ENCODE peak calls at places on chromosomes 3 and 15, in five cellular contexts. One of them, this sample, is unnamed. For H3K27me3, the result is how much of the 10 kb centered on the place peaks cover.

GRCh38 chr15:57084178-57084577 is 165.7 kb downstream of the TCF12 start:
- DNase-seq in SK-N-SH: no peak
- DNase-seq in kidney epithelial cell: no peak
- DNase-seq in upper lobe of right lung: no peak
- DNase-seq in brain microvascular endothelial cell: no peak
- DNase-seq in this sample: no peak

GRCh38 chr3:188553569-188553968 is 399.6 kb downstream of the LPP start:
- DNase-seq in brain microvascular endothelial cell: no peak
- DNase-seq in SK-N-SH: no peak
- DNase-seq in upper lobe of right lung: no peak
- DNase-seq in kidney epithelial cell: no peak
- DNase-seq in this sample: no peak

GRCh38 chr3:108124337-108125150 is 33.7 kb upstream of the CD47 start:
- DNase-seq in brain microvascular endothelial cell: no peak
- DNase-seq in SK-N-SH: no peak
- DNase-seq in kidney epithelial cell: no peak
- DNase-seq in upper lobe of right lung: no peak
- DNase-seq in this sample: no peak

GRCh38 chr3:134291300-134292254 is 40.9 kb upstream of the RYK start:
- DNase-seq in SK-N-SH: no peak
- DNase-seq in upper lobe of right lung: peak
- DNase-seq in brain microvascular endothelial cell: peak
- DNase-seq in kidney epithelial cell: no peak
- DNase-seq in this sample: no peak

GRCh38 chr3:10474847-10475246 is 30.5 kb downstream of the ATP2B2 start:
- DNase-seq in brain microvascular endothelial cell: no peak
- DNase-seq in SK-N-SH: no peak
- DNase-seq in kidney epithelial cell: no peak
- DNase-seq in upper lobe of right lung: no peak
- DNase-seq in this sample: no peak

GRCh38 chr3:171001957-171002694 is 24.4 kb downstream of the SLC2A2 start:
- DNase-seq in upper lobe of right lung: no peak
- DNase-seq in kidney epithelial cell: peak
- DNase-seq in brain microvascular endothelial cell: peak
- DNase-seq in SK-N-SH: no peak
- DNase-seq in this sample: no peak

GRCh38 chr3:161475905-161476304 is 20.7 kb upstream of the OTOL1 start:
- DNase-seq in upper lobe of right lung: no peak
- DNase-seq in SK-N-SH: peak
- DNase-seq in brain microvascular endothelial cell: peak
- DNase-seq in kidney epithelial cell: no peak
- DNase-seq in this sample: no peak

GRCh38 chr3:56720836-56721235 is 37.8 kb upstream of the TASOR start:
- DNase-seq in SK-N-SH: no peak
- DNase-seq in kidney epithelial cell: no peak
- DNase-seq in brain microvascular endothelial cell: no peak
- DNase-seq in upper lobe of right lung: no peak
- DNase-seq in this sample: no peak

GRCh38 chr3:40137586-40138295 is 171.8 kb upstream of the EIF1B start:
- DNase-seq in kidney epithelial cell: no peak
- DNase-seq in upper lobe of right lung: no peak
- DNase-seq in SK-N-SH: no peak
- DNase-seq in brain microvascular endothelial cell: no peak
- DNase-seq in this sample: no peak

GRCh38 chr3:151091685-151092352 is 6.4 kb downstream of the MED12L start:
- DNase-seq in brain microvascular endothelial cell: no peak
- DNase-seq in upper lobe of right lung: no peak
- DNase-seq in kidney epithelial cell: no peak
- DNase-seq in SK-N-SH: no peak
- DNase-seq in this sample: no peak

GRCh38 chr3:80000022-80000421 is 232.2 kb upstream of the ROBO1 start:
- DNase-seq in brain microvascular endothelial cell: no peak
- DNase-seq in kidney epithelial cell: no peak
- DNase-seq in upper lobe of right lung: no peak
- DNase-seq in SK-N-SH: no peak
- DNase-seq in this sample: no peak

GRCh38 chr3:30227571-30228301 is 378.7 kb upstream of the TGFBR2 start:
- DNase-seq in brain microvascular endothelial cell: peak
- DNase-seq in kidney epithelial cell: no peak
- DNase-seq in SK-N-SH: no peak
- DNase-seq in upper lobe of right lung: no peak
- DNase-seq in this sample: no peak

GRCh38 chr3:113531826-113532697 is at the start of gene SIDT1:
- DNase-seq in brain microvascular endothelial cell: no peak
- DNase-seq in upper lobe of right lung: no peak
- DNase-seq in SK-N-SH: peak
- DNase-seq in kidney epithelial cell: no peak
- DNase-seq in this sample: peak

GRCh38 chr15:74780983-74781672 is 752 bp upstream of the CSK start:
- DNase-seq in upper lobe of right lung: no peak
- DNase-seq in SK-N-SH: no peak
- DNase-seq in brain microvascular endothelial cell: no peak
- DNase-seq in kidney epithelial cell: no peak
- DNase-seq in this sample: no peak

GRCh38 chr15:76057332-76058000 is 2.3 kb upstream of the TMEM266 start:
- DNase-seq in kidney epithelial cell: no peak
- DNase-seq in brain microvascular endothelial cell: peak
- DNase-seq in upper lobe of right lung: no peak
- DNase-seq in SK-N-SH: peak
- DNase-seq in this sample: peak

GRCh38 chr3:132538072-132538471 is 59.0 kb upstream of the ACKR4 start:
- DNase-seq in kidney epithelial cell: no peak
- DNase-seq in upper lobe of right lung: no peak
- DNase-seq in brain microvascular endothelial cell: no peak
- DNase-seq in SK-N-SH: no peak
- DNase-seq in this sample: no peak

GRCh38 chr3:106578911-106579310 is 710.1 kb upstream of the CBLB start:
- DNase-seq in SK-N-SH: no peak
- DNase-seq in upper lobe of right lung: no peak
- DNase-seq in brain microvascular endothelial cell: no peak
- DNase-seq in kidney epithelial cell: no peak
- DNase-seq in this sample: no peak

GRCh38 chr15:49814709-49815108 is 193.9 kb downstream of the DTWD1 start:
- DNase-seq in brain microvascular endothelial cell: no peak
- DNase-seq in kidney epithelial cell: no peak
- DNase-seq in SK-N-SH: no peak
- DNase-seq in upper lobe of right lung: no peak
- DNase-seq in this sample: no peak

GRCh38 chr15:66388576-66388975 is 1.9 kb downstream of the MAP2K1 start:
- DNase-seq in brain microvascular endothelial cell: no peak
- DNase-seq in SK-N-SH: no peak
- DNase-seq in upper lobe of right lung: no peak
- DNase-seq in kidney epithelial cell: no peak
- DNase-seq in this sample: no peak

GRCh38 chr3:19543212-19543841 is 390.7 kb downstream of the EFHB start:
- DNase-seq in kidney epithelial cell: no peak
- DNase-seq in brain microvascular endothelial cell: no peak
- DNase-seq in SK-N-SH: peak
- DNase-seq in upper lobe of right lung: no peak
- DNase-seq in this sample: peak

GRCh38 chr3:115518100-115518852 is 105.0 kb upstream of the GAP43 start:
- DNase-seq in SK-N-SH: peak
- DNase-seq in brain microvascular endothelial cell: peak
- DNase-seq in kidney epithelial cell: peak
- DNase-seq in upper lobe of right lung: no peak
- DNase-seq in this sample: peak

GRCh38 chr3:178732824-178733223 is 196.6 kb downstream of the KCNMB2 start:
- DNase-seq in brain microvascular endothelial cell: no peak
- DNase-seq in SK-N-SH: no peak
- DNase-seq in kidney epithelial cell: no peak
- DNase-seq in upper lobe of right lung: no peak
- DNase-seq in this sample: no peak

GRCh38 chr15:26260517-26261133 is 397.5 kb upstream of the ATP10A start:
- DNase-seq in SK-N-SH: peak
- DNase-seq in kidney epithelial cell: no peak
- DNase-seq in upper lobe of right lung: no peak
- DNase-seq in brain microvascular endothelial cell: no peak
- DNase-seq in this sample: peak

DNA sequence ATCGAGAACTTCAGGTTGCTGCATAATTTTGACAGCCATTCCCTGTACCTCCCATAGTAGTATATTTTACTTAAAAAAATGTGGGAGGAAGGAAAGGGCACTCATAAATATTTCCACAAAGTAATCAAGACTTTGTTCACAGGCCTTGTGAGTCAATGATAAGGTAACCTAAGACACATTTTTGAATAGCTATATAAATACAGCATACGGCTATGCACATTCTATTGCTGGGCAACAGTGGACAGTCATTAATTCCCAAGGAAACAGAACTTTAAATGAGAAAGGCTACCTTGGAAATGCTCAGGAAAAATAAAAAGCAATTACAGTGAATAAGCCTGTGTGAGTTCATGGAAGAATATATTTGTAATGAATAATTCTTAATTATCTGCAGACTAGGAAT is 144.0 kb downstream of the CADM2 start:
- DNase-seq in brain microvascular endothelial cell: no peak
- DNase-seq in upper lobe of right lung: no peak
- DNase-seq in kidney epithelial cell: no peak
- DNase-seq in SK-N-SH: no peak
- DNase-seq in this sample: no peak
- H3K27me3 ChIP-seq in brain microvascular endothelial cell: under half
- H3K27me3 ChIP-seq in upper lobe of right lung: under half
- H3K27me3 ChIP-seq in kidney epithelial cell: under half
- H3K27me3 ChIP-seq in SK-N-SH: under half
- H3K27me3 ChIP-seq in this sample: under half

DNA sequence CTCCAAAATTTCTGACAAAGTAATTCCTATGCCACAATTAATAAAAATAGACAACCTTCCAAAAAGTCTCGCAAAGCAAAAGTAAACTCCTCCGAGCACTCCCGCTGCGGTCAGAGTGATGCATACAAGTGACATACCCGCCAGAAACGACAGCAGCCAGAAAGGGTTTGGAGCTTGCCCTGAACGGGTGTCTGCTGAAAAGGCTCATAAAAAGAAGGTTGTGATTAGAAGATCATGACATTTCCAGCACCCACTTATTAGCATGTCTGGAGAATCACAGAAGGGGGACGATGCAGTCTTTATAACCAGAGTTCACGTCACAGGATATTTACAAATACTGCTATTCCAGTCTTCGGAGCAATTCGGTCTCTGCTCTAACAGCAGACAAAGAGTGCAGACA is 59.1 kb upstream of the FRMD4B start:
- DNase-seq in SK-N-SH: no peak
- DNase-seq in kidney epithelial cell: no peak
- DNase-seq in upper lobe of right lung: no peak
- DNase-seq in brain microvascular endothelial cell: no peak
- DNase-seq in this sample: no peak
- H3K4me3 ChIP-seq in SK-N-SH: no peak
- H3K4me3 ChIP-seq in kidney epithelial cell: no peak
- H3K4me3 ChIP-seq in upper lobe of right lung: peak
- H3K4me3 ChIP-seq in brain microvascular endothelial cell: peak
- H3K4me3 ChIP-seq in this sample: no peak

GRCh38 chr15:78621810-78622402 is 1.1 kb upstream of the CHRNA3 start:
- DNase-seq in SK-N-SH: no peak
- DNase-seq in upper lobe of right lung: peak
- DNase-seq in kidney epithelial cell: no peak
- DNase-seq in brain microvascular endothelial cell: no peak
- DNase-seq in this sample: no peak

GRCh38 chr15:78618490-78618934 is 2.3 kb downstream of the CHRNA3 start:
- DNase-seq in brain microvascular endothelial cell: peak
- DNase-seq in upper lobe of right lung: peak
- DNase-seq in kidney epithelial cell: peak
- DNase-seq in SK-N-SH: peak
- DNase-seq in this sample: peak

GRCh38 chr15:78620839-78621421 is at the start of gene CHRNA3:
- DNase-seq in upper lobe of right lung: peak
- DNase-seq in SK-N-SH: peak
- DNase-seq in brain microvascular endothelial cell: no peak
- DNase-seq in kidney epithelial cell: no peak
- DNase-seq in this sample: peak

GRCh38 chr15:78619022-78619950 is 1.5 kb downstream of the CHRNA3 start:
- DNase-seq in upper lobe of right lung: peak
- DNase-seq in brain microvascular endothelial cell: no peak
- DNase-seq in SK-N-SH: peak
- DNase-seq in kidney epithelial cell: no peak
- DNase-seq in this sample: peak

GRCh38 chr15:78620021-78620838 is 566 bp downstream of the CHRNA3 start:
- DNase-seq in upper lobe of right lung: peak
- DNase-seq in brain microvascular endothelial cell: no peak
- DNase-seq in SK-N-SH: peak
- DNase-seq in kidney epithelial cell: no peak
- DNase-seq in this sample: peak
- H3K27me3 ChIP-seq in upper lobe of right lung: half or more
- H3K27me3 ChIP-seq in brain microvascular endothelial cell: under half
- H3K27me3 ChIP-seq in SK-N-SH: under half
- H3K27me3 ChIP-seq in kidney epithelial cell: under half
- H3K27me3 ChIP-seq in this sample: under half

GRCh38 chr3:13462822-13463221 is 17.3 kb upstream of the HDAC11 start:
- DNase-seq in brain microvascular endothelial cell: no peak
- DNase-seq in upper lobe of right lung: no peak
- DNase-seq in SK-N-SH: no peak
- DNase-seq in kidney epithelial cell: no peak
- DNase-seq in this sample: no peak

GRCh38 chr3:13460341-13460736 is 19.8 kb upstream of the HDAC11 start:
- DNase-seq in kidney epithelial cell: no peak
- DNase-seq in upper lobe of right lung: peak
- DNase-seq in brain microvascular endothelial cell: no peak
- DNase-seq in SK-N-SH: no peak
- DNase-seq in this sample: no peak

GRCh38 chr3:13462125-13462629 is 17.9 kb upstream of the HDAC11 start:
- DNase-seq in SK-N-SH: no peak
- DNase-seq in upper lobe of right lung: no peak
- DNase-seq in kidney epithelial cell: no peak
- DNase-seq in brain microvascular endothelial cell: no peak
- DNase-seq in this sample: no peak

GRCh38 chr3:13459605-13460340 is 20.3 kb upstream of the HDAC11 start:
- DNase-seq in upper lobe of right lung: peak
- DNase-seq in kidney epithelial cell: no peak
- DNase-seq in SK-N-SH: no peak
- DNase-seq in brain microvascular endothelial cell: no peak
- DNase-seq in this sample: no peak

DNA sequence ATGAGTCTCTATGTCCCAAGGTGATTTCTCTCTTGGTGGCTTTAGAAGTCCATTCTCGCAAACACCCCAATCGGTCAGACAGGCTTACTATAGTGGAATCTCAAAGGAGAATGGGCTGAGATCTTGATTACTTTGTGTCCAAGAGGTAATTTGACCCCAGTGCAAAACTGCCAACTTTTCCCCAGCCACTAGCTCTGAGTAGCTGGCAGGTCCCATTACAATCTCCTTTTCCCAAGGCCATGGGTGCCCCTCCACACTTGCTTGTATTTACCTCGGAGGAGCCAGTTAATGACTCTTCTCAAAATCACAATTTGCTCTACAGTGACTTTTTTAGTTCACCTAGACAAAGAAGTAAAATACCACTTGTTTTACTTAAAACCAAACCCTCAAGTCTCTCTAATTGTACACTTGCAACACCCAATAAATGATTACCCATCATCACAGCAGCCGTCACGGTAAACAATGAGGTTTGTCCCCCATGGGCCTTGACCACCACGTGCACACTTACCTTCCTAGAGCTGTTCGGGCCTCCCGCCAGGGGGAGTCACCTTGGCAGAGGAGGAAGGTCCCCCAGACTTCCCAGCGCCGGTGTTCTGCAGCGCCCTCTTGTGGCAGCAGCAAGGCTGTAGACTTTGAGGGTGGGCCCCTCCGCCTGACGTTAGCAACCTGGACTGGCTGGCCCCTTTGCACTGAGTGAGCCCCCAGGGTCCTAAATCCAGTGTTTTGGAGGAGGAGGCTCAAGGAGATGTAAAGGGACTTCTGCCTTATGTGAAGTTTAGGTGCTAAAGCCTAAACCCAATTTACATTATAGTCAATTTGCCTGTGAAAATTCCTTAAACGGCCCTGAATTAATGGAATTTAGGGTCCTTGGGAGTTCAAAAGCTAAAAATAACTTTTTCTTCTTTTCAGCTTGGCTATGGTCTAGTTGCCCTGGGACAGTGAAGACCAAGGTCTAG is 18.7 kb upstream of the HDAC11 start:
- DNase-seq in brain microvascular endothelial cell: peak
- DNase-seq in SK-N-SH: peak
- DNase-seq in kidney epithelial cell: no peak
- DNase-seq in upper lobe of right lung: peak
- DNase-seq in this sample: peak
- H3K4me3 ChIP-seq in brain microvascular endothelial cell: no peak
- H3K4me3 ChIP-seq in SK-N-SH: no peak
- H3K4me3 ChIP-seq in kidney epithelial cell: no peak
- H3K4me3 ChIP-seq in upper lobe of right lung: no peak
- H3K4me3 ChIP-seq in this sample: no peak